ENCODE peak calls at places on chromosomes 3 and 15, in five cellular contexts. V, A, X, D and H are unnamed samples.

GRCh38 chr15:86916671-86917450 is 837.2 kb downstream of the AGBL1 start:
- DNase-seq in V (no peak), A (no peak), X (peak; percentile 65), D (no peak), H (no peak)

GRCh38 chr15:39000008-39000734 is 435.6 kb upstream of the RASGRP1 start:
- DNase-seq in V (no peak), A (no peak), X (no peak), D (no peak), H (no peak)

GRCh38 chr15:92753591-92753990 is 98.0 kb upstream of the FAM174B start:
- DNase-seq in V (no peak), A (no peak), X (no peak), D (no peak), H (no peak)

GRCh38 chr3:45516829-45517228 is 77.7 kb upstream of the LIMD1 start:
- DNase-seq in V (no peak), A (no peak), X (no peak), D (no peak), H (no peak)

GRCh38 chr3:11638669-11639402 is 4.9 kb downstream of the VGLL4 start:
- DNase-seq in V (no peak), A (no peak), X (no peak), D (peak; percentile 71), H (no peak)

GRCh38 chr15:70853270-70853854 is 595 bp downstream of the LARP6 start:
- DNase-seq in V (peak; percentile 32), A (no peak), X (peak; percentile 38), D (peak; percentile 63), H (no peak)

GRCh38 chr3:7508821-7509220 is 647.9 kb downstream of the GRM7 start:
- DNase-seq in V (no peak), A (no peak), X (no peak), D (no peak), H (no peak)

GRCh38 chr3:48372377-48372770 is 355 bp downstream of the FBXW12 start:
- DNase-seq in V (no peak), A (no peak), X (no peak), D (no peak), H (no peak)

GRCh38 chr3:1561397-1561796 is 468.6 kb downstream of the CNTN6 start:
- DNase-seq in V (no peak), A (no peak), X (no peak), D (no peak), H (no peak)

GRCh38 chr3:38549486-38549885 is 53.3 kb downstream of the EXOG start:
- DNase-seq in V (no peak), A (no peak), X (peak; percentile 4), D (no peak), H (no peak)

GRCh38 chr15:76139368-76140068 is 79.7 kb downstream of the TMEM266 start:
- DNase-seq in V (peak; percentile 86), A (peak; percentile 82), X (peak; percentile 59), D (peak; percentile 70), H (no peak)

GRCh38 chr3:45057557-45057956 is 31.5 kb downstream of the CLEC3B start:
- DNase-seq in V (peak; percentile 86), A (no peak), X (no peak), D (no peak), H (no peak)

GRCh38 chr3:122508135-122508914 is 6.4 kb downstream of the KPNA1 start:
- DNase-seq in V (no peak), A (no peak), X (no peak), D (no peak), H (no peak)

GRCh38 chr3:143970773-143971366 is 753 bp upstream of the DIPK2A start:
- DNase-seq in V (peak; percentile 30), A (peak; percentile 65), X (peak; percentile 52), D (peak; percentile 73), H (peak; percentile 83)

GRCh38 chr3:48057521-48057920 is 41.3 kb upstream of the MAP4 start:
- DNase-seq in V (no peak), A (no peak), X (no peak), D (no peak), H (no peak)

GRCh38 chr3:13022348-13023250 is 50.6 kb downstream of the IQSEC1 start:
- DNase-seq in V (peak; percentile 75), A (peak; percentile 34), X (peak; percentile 86), D (peak; percentile 87), H (peak; percentile 87)

GRCh38 chr15:55056500-55056899 is 140.2 kb downstream of the RSL24D1 start:
- DNase-seq in V (no peak), A (no peak), X (no peak), D (no peak), H (no peak)

GRCh38 chr15:49270541-49271421 is 100.7 kb downstream of the GALK2 start:
- DNase-seq in V (peak; percentile 8), A (no peak), X (no peak), D (no peak), H (peak; percentile 75)

GRCh38 chr3:126129408-126129891 is 45.5 kb upstream of the SLC41A3 start:
- DNase-seq in V (peak; percentile 81), A (no peak), X (no peak), D (peak; percentile 60), H (peak; percentile 73)

GRCh38 chr3:125262155-125262554 is 49.6 kb upstream of the SLC12A8 start:
- DNase-seq in V (no peak), A (no peak), X (no peak), D (no peak), H (no peak)

GRCh38 chr15:24823473-24823872 is 131.3 kb upstream of the SNRPN start:
- DNase-seq in V (peak; percentile 23), A (peak; percentile 21), X (peak; percentile 20), D (no peak), H (no peak)

GRCh38 chr3:188248036-188248561 is 94.1 kb downstream of the LPP start:
- DNase-seq in V (no peak), A (no peak), X (no peak), D (no peak), H (no peak)

GRCh38 chr3:99700637-99701268 is 62.4 kb downstream of the COL8A1 start:
- DNase-seq in V (no peak), A (no peak), X (no peak), D (no peak), H (no peak)

DNA sequence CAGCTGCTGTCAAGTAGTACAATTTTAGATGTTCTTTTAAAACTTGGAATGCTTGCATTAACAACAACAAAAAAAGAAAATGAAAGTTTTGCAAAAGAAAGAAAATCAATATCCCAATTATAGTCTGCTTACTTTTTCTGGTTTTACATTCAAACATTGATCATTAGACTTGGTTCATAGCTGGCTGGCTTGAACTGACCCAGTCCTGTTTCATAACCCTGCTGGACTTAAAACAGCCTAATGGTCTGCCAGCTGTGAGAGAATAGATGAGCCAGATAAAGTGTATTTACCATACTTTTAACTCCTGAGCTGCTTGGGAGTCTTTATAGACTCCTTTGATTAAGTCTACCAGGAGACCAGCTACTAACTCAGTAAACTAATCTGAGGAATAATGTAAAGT is 59.2 kb downstream of the PIAS1 start:
- DNase-seq in V (no peak), A (peak; percentile 5), X (no peak), D (no peak), H (no peak)
- H3K27ac ChIP-seq in V (no peak overlapping the region), A (no peak overlapping the region), X (no peak overlapping the region), D (no peak overlapping the region), H (no peak overlapping the region)

GRCh38 chr3:58576716-58577115 is 475 bp downstream of the FAM107A start:
- DNase-seq in V (no peak), A (no peak), X (no peak), D (no peak), H (no peak)

GRCh38 chr3:58575986-58576652 is 1.1 kb downstream of the FAM107A start:
- DNase-seq in V (no peak), A (no peak), X (peak; percentile 49), D (no peak), H (no peak)

GRCh38 chr3:58574682-58575081 is 2.5 kb downstream of the FAM107A start:
- DNase-seq in V (no peak), A (no peak), X (no peak), D (no peak), H (no peak)

GRCh38 chr3:58578873-58579272 is 1.7 kb upstream of the FAM107A start:
- DNase-seq in V (no peak), A (no peak), X (no peak), D (no peak), H (no peak)

DNA sequence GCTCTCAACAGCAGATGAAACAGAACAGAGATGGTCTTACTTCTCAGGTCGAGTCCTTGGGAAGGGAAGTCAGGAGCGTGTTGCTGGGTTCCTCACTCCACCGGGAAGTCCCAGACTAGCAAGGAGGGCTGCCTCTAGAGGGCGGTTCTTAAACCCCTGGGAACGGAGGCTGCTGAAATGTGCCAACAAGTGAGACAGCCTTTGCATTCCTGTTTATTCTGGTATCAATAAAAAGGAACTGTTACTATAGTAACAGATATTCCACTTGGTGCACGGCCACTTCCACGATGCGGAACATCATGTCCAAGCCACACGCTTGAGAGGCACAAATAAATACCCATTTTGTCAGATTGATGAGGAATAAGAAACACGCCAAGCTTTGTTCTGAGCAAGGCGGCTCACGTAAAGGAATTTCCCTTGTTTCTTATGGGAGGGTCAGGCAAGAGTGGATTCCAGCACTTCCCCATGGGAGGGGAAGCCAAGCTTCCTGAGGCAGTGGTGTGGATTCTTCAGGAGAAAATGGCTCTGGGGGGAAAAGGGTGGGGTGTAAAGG is at the start of gene FAM107A:
- DNase-seq in V (peak; percentile 33), A (no peak), X (peak; percentile 64), D (peak; percentile 73), H (no peak)
- H3K4me3 ChIP-seq in V (no peak within 1 kb of the TSS), A (no peak within 1 kb of the TSS), X (peak within 1 kb of the TSS; percentile 60), D (peak within 1 kb of the TSS; percentile 59), H (peak within 1 kb of the TSS; percentile 57)

GRCh38 chr15:79769933-79770332 is 126.9 kb downstream of the MTHFS start:
- DNase-seq in V (no peak), A (no peak), X (no peak), D (no peak), H (no peak)

DNA sequence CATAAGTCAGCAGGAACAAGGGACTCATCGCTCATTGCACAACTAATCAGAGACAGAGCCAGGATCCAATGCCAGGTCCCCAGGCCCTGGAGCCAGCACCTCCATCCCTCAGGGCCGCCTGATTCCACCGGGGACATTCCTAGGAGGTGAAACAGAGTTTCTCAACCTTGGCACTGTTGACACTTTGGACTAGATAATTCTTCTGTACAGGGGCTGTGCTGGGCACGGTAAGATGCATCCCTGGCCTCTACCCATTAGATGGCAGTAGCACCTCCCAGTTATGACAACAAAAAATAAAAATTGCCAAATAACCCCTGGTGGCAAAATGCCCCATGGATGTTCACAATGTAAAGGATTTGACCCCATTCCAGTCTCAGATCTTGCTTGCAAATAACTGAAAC is 127.7 kb downstream of the MTHFS start:
- DNase-seq in V (peak; percentile 71), A (peak; percentile 12), X (no peak), D (no peak), H (no peak)
- TF ChIP-seq CTCF in V (peak; percentile 71), A (peak; percentile 36), X (no peak), D (peak; percentile 33), H (no peak)

GRCh38 chr15:90749754-90750153 is 32.6 kb downstream of the BLM start:
- DNase-seq in V (no peak), A (no peak), X (no peak), D (no peak), H (no peak)
- H3K27ac ChIP-seq in V (no peak overlapping the region), A (no peak overlapping the region), X (no peak overlapping the region), D (no peak overlapping the region), H (no peak overlapping the region)

DNA sequence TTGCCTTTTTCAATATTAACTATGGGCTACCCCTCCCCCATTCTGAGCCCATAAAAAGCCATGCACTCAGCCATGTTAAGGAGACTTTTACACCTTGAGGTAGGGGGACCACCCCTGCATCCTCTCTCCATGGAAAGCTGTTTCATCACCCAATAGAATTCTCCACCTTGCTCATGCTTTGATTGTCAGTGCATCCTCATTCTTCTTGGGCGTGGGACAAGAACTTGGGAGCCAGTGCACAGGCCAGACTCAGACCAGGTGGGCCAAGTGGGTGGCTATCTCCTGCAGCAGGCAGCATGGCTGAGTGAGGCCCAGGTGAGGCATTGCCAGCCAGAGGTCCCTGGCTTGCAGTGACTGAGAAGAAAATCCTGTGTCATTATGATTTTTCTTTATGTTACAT is 357.4 kb upstream of the CDIN1 start:
- DNase-seq in V (no peak), A (peak; percentile 3), X (no peak), D (no peak), H (no peak)
- H3K4me3 ChIP-seq in V (no peak overlapping the region), A (no peak overlapping the region), X (no peak overlapping the region), D (no peak overlapping the region), H (no peak overlapping the region)

GRCh38 chr15:90903733-90904536 is 833 bp downstream of the MAN2A2 start:
- DNase-seq in V (peak; percentile 60), A (peak; percentile 80), X (no peak), D (peak; percentile 45), H (no peak)
- TF ChIP-seq CTCF in V (peak; percentile 34), A (peak; percentile 48), X (no peak), D (no peak), H (no peak)